ENCODE peak calls at places on chromosome 2, in five cellular contexts. Y is heart left ventricle, P is KG1, C is HFF-Myc, V is EH. W is an unnamed sample.

GRCh38 chr2:162029287-162029901 is 44.6 kb downstream of the DPP4 start:
- DNase-seq in Y (peak; percentile 25), P (no peak), C (peak; percentile 40), V (peak; percentile 60), W (no peak)

GRCh38 chr2:112725545-112726457 is 5.0 kb downstream of the NT5DC4 start:
- DNase-seq in Y (no peak), P (no peak), C (no peak), V (no peak), W (no peak)

GRCh38 chr2:135256531-135257258 is 204.6 kb downstream of the RAB3GAP1 start:
- DNase-seq in Y (no peak), P (no peak), C (no peak), V (peak; percentile 41), W (no peak)

GRCh38 chr2:118430510-118431187 is 342.4 kb downstream of the INSIG2 start:
- DNase-seq in Y (no peak), P (no peak), C (no peak), V (peak; percentile 23), W (no peak)

GRCh38 chr2:25309402-25309801 is 32.3 kb downstream of the DNMT3A start:
- DNase-seq in Y (peak; percentile 56), P (peak; percentile 8), C (no peak), V (peak; percentile 58), W (peak; percentile 11)

GRCh38 chr2:73855526-73855925 is 26.8 kb downstream of the STAMBP start:
- DNase-seq in Y (no peak), P (no peak), C (no peak), V (no peak), W (no peak)

GRCh38 chr2:52976132-52976949 is 791.3 kb upstream of the CHAC2 start:
- DNase-seq in Y (no peak), P (no peak), C (no peak), V (no peak), W (no peak)

GRCh38 chr2:233360771-233361176 is 6.5 kb downstream of the DGKD start:
- DNase-seq in Y (no peak), P (no peak), C (no peak), V (no peak), W (no peak)

GRCh38 chr2:70873541-70873940 is 37.9 kb upstream of the CD207 start:
- DNase-seq in Y (no peak), P (no peak), C (no peak), V (no peak), W (no peak)

W was measured in GF-D8.